ENCODE peak calls at places on chromosome 20, in ten cellular contexts. One of them, this sample, is unnamed.

GRCh38 chr20:17676378-17676759 is 5.7 kb downstream of the RRBP1 start:
- DNase-seq in keratinocyte: no peak
- DNase-seq in SK-N-SH: no peak
- DNase-seq in IMR-90: no peak
- DNase-seq in H1: no peak
- DNase-seq in GM23248: no peak
- DNase-seq in H9: no peak
- DNase-seq in astrocyte: no peak
- DNase-seq in mammary epithelial cell: no peak
- DNase-seq in PC-3: no peak
- DNase-seq in this sample: no peak

GRCh38 chr20:62238569-62239277 is 402 bp downstream of the OSBPL2 start:
- DNase-seq in astrocyte: no peak
- DNase-seq in mammary epithelial cell: peak; percentile 30
- DNase-seq in H1: no peak
- DNase-seq in H9: no peak
- DNase-seq in IMR-90: no peak
- DNase-seq in SK-N-SH: no peak
- DNase-seq in keratinocyte: no peak
- DNase-seq in GM23248: peak; percentile 53
- DNase-seq in PC-3: peak; percentile 31
- DNase-seq in this sample: no peak

GRCh38 chr20:53763707-53764415 is 170.2 kb upstream of the ZNF217 start:
- DNase-seq in GM23248: peak; percentile 57
- DNase-seq in mammary epithelial cell: no peak
- DNase-seq in IMR-90: peak; percentile 58
- DNase-seq in H1: peak; percentile 54
- DNase-seq in H9: peak; percentile 71
- DNase-seq in astrocyte: peak; percentile 79
- DNase-seq in keratinocyte: no peak
- DNase-seq in SK-N-SH: no peak
- DNase-seq in PC-3: peak; percentile 55
- DNase-seq in this sample: peak; percentile 52

GRCh38 chr20:9838378-9839295 is at the start of gene PAK5:
- DNase-seq in keratinocyte: no peak
- DNase-seq in IMR-90: peak; percentile 15
- DNase-seq in GM23248: peak; percentile 2
- DNase-seq in mammary epithelial cell: peak; percentile 49
- DNase-seq in astrocyte: peak; percentile 53
- DNase-seq in SK-N-SH: peak; percentile 94
- DNase-seq in H1: peak; percentile 93
- DNase-seq in H9: peak; percentile 97
- DNase-seq in PC-3: no peak
- DNase-seq in this sample: peak; percentile 46

GRCh38 chr20:57594092-57594911 is 25.9 kb downstream of the ZBP1 start:
- DNase-seq in H1: peak; percentile 93
- DNase-seq in mammary epithelial cell: no peak
- DNase-seq in GM23248: peak; percentile 47
- DNase-seq in astrocyte: no peak
- DNase-seq in SK-N-SH: peak; percentile 89
- DNase-seq in PC-3: peak; percentile 65
- DNase-seq in IMR-90: peak; percentile 8
- DNase-seq in keratinocyte: no peak
- DNase-seq in H9: peak; percentile 62
- DNase-seq in this sample: peak; percentile 36

GRCh38 chr20:39117486-39117885 is 155.3 kb downstream of the DHX35 start:
- DNase-seq in GM23248: peak; percentile 63
- DNase-seq in IMR-90: peak; percentile 43
- DNase-seq in mammary epithelial cell: peak; percentile 89
- DNase-seq in H1: no peak
- DNase-seq in keratinocyte: peak; percentile 75
- DNase-seq in H9: no peak
- DNase-seq in SK-N-SH: no peak
- DNase-seq in astrocyte: peak; percentile 30
- DNase-seq in PC-3: peak; percentile 61
- DNase-seq in this sample: peak; percentile 41

GRCh38 chr20:58514321-58515239 is 619 bp downstream of the APCDD1L start:
- DNase-seq in IMR-90: peak; percentile 19
- DNase-seq in H1: peak; percentile 75
- DNase-seq in mammary epithelial cell: peak; percentile 11
- DNase-seq in SK-N-SH: no peak
- DNase-seq in H9: peak; percentile 68
- DNase-seq in PC-3: no peak
- DNase-seq in keratinocyte: no peak
- DNase-seq in GM23248: peak; percentile 56
- DNase-seq in astrocyte: peak; percentile 56
- DNase-seq in this sample: peak; percentile 65

GRCh38 chr20:35575958-35576357 is 34.1 kb downstream of the ERGIC3 start:
- DNase-seq in astrocyte: no peak
- DNase-seq in H9: no peak
- DNase-seq in H1: no peak
- DNase-seq in mammary epithelial cell: no peak
- DNase-seq in SK-N-SH: no peak
- DNase-seq in GM23248: no peak
- DNase-seq in PC-3: peak; percentile 92
- DNase-seq in IMR-90: no peak
- DNase-seq in keratinocyte: no peak
- DNase-seq in this sample: no peak

GRCh38 chr20:33415948-33416347 is 14.6 kb upstream of the CDK5RAP1 start:
- DNase-seq in keratinocyte: no peak
- DNase-seq in astrocyte: no peak
- DNase-seq in GM23248: peak; percentile 67
- DNase-seq in H9: peak; percentile 71
- DNase-seq in IMR-90: peak; percentile 35
- DNase-seq in PC-3: peak; percentile 44
- DNase-seq in mammary epithelial cell: peak; percentile 59
- DNase-seq in H1: peak; percentile 64
- DNase-seq in SK-N-SH: peak; percentile 66
- DNase-seq in this sample: peak; percentile 30

GRCh38 chr20:59222239-59222981 is 58.8 kb downstream of the ZNF831 start:
- DNase-seq in H1: peak; percentile 97
- DNase-seq in mammary epithelial cell: peak; percentile 39
- DNase-seq in astrocyte: peak; percentile 39
- DNase-seq in GM23248: peak; percentile 86
- DNase-seq in PC-3: peak; percentile 87
- DNase-seq in keratinocyte: no peak
- DNase-seq in IMR-90: peak; percentile 66
- DNase-seq in SK-N-SH: peak; percentile 92
- DNase-seq in H9: peak; percentile 84
- DNase-seq in this sample: peak; percentile 58

GRCh38 chr20:58457083-58457680 is 58.0 kb downstream of the APCDD1L start:
- DNase-seq in H1: no peak
- DNase-seq in H9: no peak
- DNase-seq in SK-N-SH: peak; percentile 64
- DNase-seq in GM23248: peak; percentile 44
- DNase-seq in mammary epithelial cell: no peak
- DNase-seq in astrocyte: peak; percentile 95
- DNase-seq in keratinocyte: peak; percentile 30
- DNase-seq in PC-3: peak; percentile 38
- DNase-seq in IMR-90: peak; percentile 97
- DNase-seq in this sample: peak; percentile 96

GRCh38 chr20:1664911-1665310 is 7.3 kb upstream of the SIRPG start:
- DNase-seq in PC-3: no peak
- DNase-seq in SK-N-SH: no peak
- DNase-seq in astrocyte: no peak
- DNase-seq in IMR-90: no peak
- DNase-seq in mammary epithelial cell: no peak
- DNase-seq in H1: no peak
- DNase-seq in keratinocyte: no peak
- DNase-seq in H9: no peak
- DNase-seq in GM23248: no peak
- DNase-seq in this sample: no peak

GRCh38 chr20:49098136-49098535 is 52.0 kb downstream of the CSE1L start:
- DNase-seq in H9: no peak
- DNase-seq in mammary epithelial cell: no peak
- DNase-seq in IMR-90: no peak
- DNase-seq in PC-3: no peak
- DNase-seq in keratinocyte: no peak
- DNase-seq in SK-N-SH: no peak
- DNase-seq in astrocyte: no peak
- DNase-seq in H1: no peak
- DNase-seq in GM23248: no peak
- DNase-seq in this sample: no peak

GRCh38 chr20:844473-845225 is 11.1 kb downstream of the FAM110A start:
- DNase-seq in PC-3: peak; percentile 87
- DNase-seq in IMR-90: peak; percentile 87
- DNase-seq in keratinocyte: peak; percentile 66
- DNase-seq in H1: peak; percentile 85
- DNase-seq in H9: peak; percentile 95
- DNase-seq in SK-N-SH: peak; percentile 99
- DNase-seq in mammary epithelial cell: peak; percentile 91
- DNase-seq in astrocyte: peak; percentile 81
- DNase-seq in GM23248: peak; percentile 95
- DNase-seq in this sample: peak; percentile 90

GRCh38 chr20:10662661-10663458 is 10.9 kb downstream of the JAG1 start:
- DNase-seq in GM23248: no peak
- DNase-seq in IMR-90: no peak
- DNase-seq in H1: no peak
- DNase-seq in PC-3: no peak
- DNase-seq in SK-N-SH: no peak
- DNase-seq in keratinocyte: no peak
- DNase-seq in H9: peak; percentile 7
- DNase-seq in mammary epithelial cell: no peak
- DNase-seq in astrocyte: no peak
- DNase-seq in this sample: no peak

GRCh38 chr20:59032713-59033059 is 551 bp upstream of the ATP5F1E start:
- DNase-seq in H9: no peak
- DNase-seq in IMR-90: peak; percentile 27
- DNase-seq in SK-N-SH: peak; percentile 64
- DNase-seq in PC-3: peak; percentile 66
- DNase-seq in keratinocyte: no peak
- DNase-seq in GM23248: peak; percentile 76
- DNase-seq in astrocyte: no peak
- DNase-seq in H1: no peak
- DNase-seq in mammary epithelial cell: no peak
- DNase-seq in this sample: peak; percentile 33

DNA sequence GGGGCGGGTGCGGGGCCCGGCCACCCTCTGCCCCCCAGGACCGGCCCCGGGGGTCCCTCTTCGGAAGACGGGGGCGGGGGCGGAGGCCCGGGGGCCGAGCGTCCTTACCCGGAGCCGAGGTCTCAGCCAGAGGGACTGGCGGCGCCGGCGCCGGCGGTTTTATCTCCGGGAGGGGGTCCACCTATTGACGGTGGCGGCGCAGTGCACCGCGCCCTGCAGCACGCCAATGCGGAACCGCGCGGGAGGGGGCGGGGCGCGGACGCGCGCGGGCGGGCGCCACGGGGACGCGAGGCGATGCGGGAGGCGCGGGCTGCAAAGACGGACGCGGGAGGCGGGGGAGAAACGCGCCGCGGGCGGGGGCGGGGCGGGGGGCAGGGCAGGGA is at the start of gene EEF1A2:
- DNase-seq in astrocyte: no peak
- DNase-seq in mammary epithelial cell: no peak
- DNase-seq in PC-3: peak; percentile 62
- DNase-seq in H1: peak; percentile 50
- DNase-seq in keratinocyte: no peak
- DNase-seq in H9: peak; percentile 31
- DNase-seq in IMR-90: no peak
- DNase-seq in SK-N-SH: peak; percentile 87
- DNase-seq in GM23248: peak; percentile 41
- DNase-seq in this sample: no peak
- H3K9ac ChIP-seq in astrocyte: no peak within 1 kb of the TSS
- H3K9ac ChIP-seq in mammary epithelial cell: no peak within 1 kb of the TSS
- H3K9ac ChIP-seq in PC-3: peak within 1 kb of the TSS; percentile 37
- H3K9ac ChIP-seq in H1: no peak within 1 kb of the TSS
- H3K9ac ChIP-seq in keratinocyte: no peak within 1 kb of the TSS
- H3K9ac ChIP-seq in H9: no peak within 1 kb of the TSS
- H3K9ac ChIP-seq in IMR-90: no peak within 1 kb of the TSS
- H3K9ac ChIP-seq in SK-N-SH: no peak within 1 kb of the TSS
- H3K9ac ChIP-seq in GM23248: no peak within 1 kb of the TSS
- H3K9ac ChIP-seq in this sample: peak within 1 kb of the TSS; percentile 16

GRCh38 chr20:31707994-31708744 is 14.5 kb downstream of the BCL2L1 start:
- DNase-seq in keratinocyte: no peak
- DNase-seq in IMR-90: no peak
- DNase-seq in H1: peak; percentile 62
- DNase-seq in mammary epithelial cell: no peak
- DNase-seq in H9: peak; percentile 58
- DNase-seq in SK-N-SH: no peak
- DNase-seq in PC-3: peak; percentile 38
- DNase-seq in astrocyte: no peak
- DNase-seq in GM23248: no peak
- DNase-seq in this sample: no peak
- H4K20me1 ChIP-seq in keratinocyte: no peaks in the 10 kb centered on the region
- H4K20me1 ChIP-seq in IMR-90: no peaks in the 10 kb centered on the region
- H4K20me1 ChIP-seq in H1: peaks cover 2% of the 10 kb centered on the region
- H4K20me1 ChIP-seq in mammary epithelial cell: no peaks in the 10 kb centered on the region
- H4K20me1 ChIP-seq in H9: no peaks in the 10 kb centered on the region
- H4K20me1 ChIP-seq in SK-N-SH: no peaks in the 10 kb centered on the region
- H4K20me1 ChIP-seq in PC-3: no peaks in the 10 kb centered on the region
- H4K20me1 ChIP-seq in astrocyte: no peaks in the 10 kb centered on the region
- H4K20me1 ChIP-seq in GM23248: no peaks in the 10 kb centered on the region
- H4K20me1 ChIP-seq in this sample: no peaks in the 10 kb centered on the region

DNA sequence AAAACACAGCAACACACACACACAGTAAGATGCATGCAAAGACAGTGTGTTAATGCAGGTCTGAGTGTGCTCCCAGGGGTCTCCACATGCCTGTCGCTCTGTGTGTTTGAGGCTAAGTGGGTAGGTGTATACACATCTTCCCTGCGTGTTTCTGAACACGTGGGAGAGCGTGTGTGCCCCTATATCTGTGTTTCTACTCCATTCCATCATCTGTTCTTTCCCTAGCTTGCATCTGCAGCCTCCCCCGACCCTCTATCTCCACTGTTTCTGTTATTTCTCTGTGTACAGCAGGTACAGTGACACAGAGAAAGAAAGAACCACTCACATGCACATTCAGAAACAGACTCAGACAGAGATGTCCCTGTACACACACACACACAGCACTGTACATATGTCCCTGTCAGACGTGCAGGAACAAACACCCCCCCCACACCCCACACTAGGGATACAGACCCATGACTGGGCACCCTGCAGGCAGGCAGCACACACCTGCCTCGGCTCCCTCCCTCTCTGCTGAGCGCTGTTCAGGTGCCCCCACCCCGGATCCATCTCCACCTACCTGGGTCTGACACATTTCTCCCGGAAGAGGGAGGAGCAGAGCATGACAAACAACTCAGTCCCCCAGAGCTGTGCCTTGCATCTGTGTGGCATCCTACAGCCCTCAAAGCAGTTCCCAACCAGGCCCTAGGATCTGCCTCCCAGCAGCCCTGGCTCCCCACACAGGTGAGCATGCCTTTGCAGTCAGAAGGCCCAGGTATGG is 27.6 kb downstream of the KCNK15 start:
- DNase-seq in SK-N-SH: no peak
- DNase-seq in H1: no peak
- DNase-seq in PC-3: no peak
- DNase-seq in H9: no peak
- DNase-seq in mammary epithelial cell: no peak
- DNase-seq in IMR-90: no peak
- DNase-seq in GM23248: no peak
- DNase-seq in astrocyte: no peak
- DNase-seq in keratinocyte: no peak
- DNase-seq in this sample: no peak
- H3K9ac ChIP-seq in SK-N-SH: no peak overlapping the region
- H3K9ac ChIP-seq in H1: no peak overlapping the region
- H3K9ac ChIP-seq in PC-3: no peak overlapping the region
- H3K9ac ChIP-seq in H9: no peak overlapping the region
- H3K9ac ChIP-seq in mammary epithelial cell: no peak overlapping the region
- H3K9ac ChIP-seq in IMR-90: no peak overlapping the region
- H3K9ac ChIP-seq in GM23248: no peak overlapping the region
- H3K9ac ChIP-seq in astrocyte: no peak overlapping the region
- H3K9ac ChIP-seq in keratinocyte: no peak overlapping the region
- H3K9ac ChIP-seq in this sample: no peak overlapping the region

GRCh38 chr20:50540620-50541605 is 30.7 kb downstream of the PTPN1 start:
- DNase-seq in GM23248: peak; percentile 71
- DNase-seq in SK-N-SH: no peak
- DNase-seq in keratinocyte: no peak
- DNase-seq in PC-3: peak; percentile 78
- DNase-seq in H9: no peak
- DNase-seq in H1: no peak
- DNase-seq in astrocyte: peak; percentile 99
- DNase-seq in IMR-90: peak; percentile 93
- DNase-seq in mammary epithelial cell: peak; percentile 64
- DNase-seq in this sample: peak; percentile 79
- H4K20me1 ChIP-seq in GM23248: no peaks in the 10 kb centered on the region
- H4K20me1 ChIP-seq in SK-N-SH: peaks cover 19% of the 10 kb centered on the region
- H4K20me1 ChIP-seq in keratinocyte: no peaks in the 10 kb centered on the region
- H4K20me1 ChIP-seq in PC-3: peaks cover 4% of the 10 kb centered on the region
- H4K20me1 ChIP-seq in H9: no peaks in the 10 kb centered on the region
- H4K20me1 ChIP-seq in H1: peaks cover 5% of the 10 kb centered on the region
- H4K20me1 ChIP-seq in astrocyte: peaks cover 11% of the 10 kb centered on the region
- H4K20me1 ChIP-seq in IMR-90: peaks cover 21% of the 10 kb centered on the region
- H4K20me1 ChIP-seq in mammary epithelial cell: no peaks in the 10 kb centered on the region
- H4K20me1 ChIP-seq in this sample: no peaks in the 10 kb centered on the region

This sample was measured in fibroblast of lung.